ENCODE peak calls at places on chromosomes 16 and 17, in five cellular contexts. O is Peyer's patch, E is uterus, K is upper lobe of right lung, F is H9. M is an unnamed sample.
A peak's percentile ranks its signal among the peaks of the same experiment; 100 is the strongest.

GRCh38 chr16:85615014-85615851 is 2.1 kb downstream of the GSE1 start:
- DNase-seq in O (peak; percentile 45), E (no peak), K (peak; percentile 96), F (peak; percentile 70), M (peak; percentile 59)

GRCh38 chr17:28225872-28226271 is 93.1 kb upstream of the TMEM97 start:
- DNase-seq in O (no peak), E (no peak), K (no peak), F (no peak), M (no peak)

GRCh38 chr16:8108991-8109509 is 481.3 kb downstream of the TMEM114 start:
- DNase-seq in O (no peak), E (no peak), K (no peak), F (no peak), M (no peak)

GRCh38 chr17:18965530-18966236 is 13.7 kb downstream of the SLC5A10 start:
- DNase-seq in O (no peak), E (no peak), K (no peak), F (no peak), M (no peak)

GRCh38 chr16:88591577-88592021 is 21.4 kb downstream of the ZC3H18 start:
- DNase-seq in O (peak; percentile 41), E (no peak), K (no peak), F (no peak), M (no peak)

GRCh38 chr17:21042434-21043295 is at the start of gene USP22:
- DNase-seq in O (peak; percentile 96), E (peak; percentile 35), K (no peak), F (peak; percentile 100), M (peak; percentile 94)

GRCh38 chr17:69523252-69523861 is 108.9 kb downstream of the MAP2K6 start:
- DNase-seq in O (no peak), E (no peak), K (no peak), F (peak; percentile 58), M (no peak)

GRCh38 chr16:67000384-67001158 is 12.2 kb downstream of the CES4A start:
- DNase-seq in O (peak; percentile 66), E (peak; percentile 61), K (peak; percentile 91), F (peak; percentile 80), M (peak; percentile 34)

GRCh38 chr16:87033541-87034300 is 283.5 kb downstream of the C16orf95 start:
- DNase-seq in O (no peak), E (no peak), K (no peak), F (no peak), M (no peak)

GRCh38 chr16:2814757-2815298 is 2.2 kb upstream of the PRSS21 start:
- DNase-seq in O (no peak), E (no peak), K (peak; percentile 48), F (no peak), M (no peak)

GRCh38 chr17:19387921-19388521 is 1.0 kb upstream of the MFAP4 start:
- DNase-seq in O (no peak), E (no peak), K (no peak), F (no peak), M (no peak)

GRCh38 chr16:77584205-77584859 is 138.0 kb upstream of the NUDT7 start:
- DNase-seq in O (no peak), E (peak; percentile 60), K (no peak), F (peak; percentile 42), M (peak; percentile 35)

GRCh38 chr17:41678411-41678906 is 10.2 kb upstream of the EIF1 start:
- DNase-seq in O (no peak), E (no peak), K (no peak), F (no peak), M (no peak)

DNA sequence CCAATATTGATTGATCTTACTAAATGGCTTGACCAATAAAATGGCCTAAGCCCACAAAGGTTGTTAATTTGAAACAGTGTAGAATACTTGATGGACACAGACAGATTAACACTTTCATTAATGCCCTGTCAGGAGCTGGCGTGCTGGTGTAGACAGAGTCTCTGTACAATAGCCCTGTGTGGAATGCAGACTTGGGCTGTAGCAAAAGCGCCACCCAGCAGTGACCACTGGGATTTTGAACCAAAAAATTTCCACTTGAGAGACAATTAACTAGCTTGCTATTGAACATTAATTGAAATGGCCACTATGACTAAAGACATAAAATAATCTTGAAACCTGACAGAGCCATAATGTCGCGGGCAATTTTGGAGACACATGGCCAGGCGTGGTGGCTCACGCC is 19.7 kb upstream of the GUCY2D start:
- DNase-seq in O (no peak), E (no peak), K (no peak), F (no peak), M (no peak)
- TF ChIP-seq CTCF in O (no peak), E (no peak), K (peak; percentile 35), F (peak; percentile 34), M (peak; percentile 11)

DNA sequence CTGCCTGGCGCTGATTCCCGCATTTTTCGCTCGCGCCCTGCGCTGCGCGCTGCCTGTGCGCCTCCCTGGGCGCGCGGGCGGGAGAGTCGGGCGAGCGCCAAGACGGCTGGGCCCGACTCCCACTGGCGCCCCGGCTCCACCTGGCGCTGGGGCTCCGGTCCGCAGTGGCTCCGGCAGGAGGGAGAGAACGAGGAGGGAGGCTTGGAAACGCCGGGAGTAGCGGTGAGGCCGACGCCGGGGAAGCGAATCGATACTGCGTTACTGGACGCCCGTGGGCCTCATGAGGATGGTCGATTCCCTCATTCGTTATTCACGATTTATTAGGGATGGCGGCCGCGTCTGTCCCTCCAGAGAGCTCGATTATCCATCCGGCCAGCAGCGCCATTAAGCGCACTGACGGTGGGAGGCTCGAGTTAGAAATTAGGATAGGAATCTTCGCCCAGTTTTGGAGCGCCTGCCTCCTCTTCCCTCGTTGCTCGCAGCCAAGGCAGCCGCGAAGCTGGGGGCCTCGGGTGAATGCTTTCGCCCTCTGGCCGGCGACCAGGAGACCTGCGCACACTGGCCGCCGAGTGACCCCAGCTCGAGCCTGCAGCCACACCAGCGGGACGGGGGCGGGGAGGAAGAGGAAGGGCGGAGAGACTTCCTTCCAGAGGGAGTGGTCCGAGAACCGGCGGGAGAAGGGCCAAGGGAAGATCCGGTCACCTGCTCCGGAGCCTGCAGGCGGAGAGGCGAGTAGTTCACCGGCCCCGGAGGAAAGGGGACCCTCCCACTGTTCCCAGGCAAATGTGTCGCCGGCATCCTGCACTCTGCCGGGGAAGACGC is 1.3 kb upstream of the PCGF2 start:
- DNase-seq in O (peak; percentile 50), E (peak; percentile 91), K (peak; percentile 94), F (peak; percentile 93), M (peak; percentile 55)
- TF ChIP-seq CTCF in O (no peak), E (no peak), K (no peak), F (no peak), M (no peak)

GRCh38 chr16:72658888-72659717 is 388.8 kb downstream of the ZFHX3 start:
- DNase-seq in O (no peak), E (no peak), K (no peak), F (no peak), M (no peak)

GRCh38 chr16:72664122-72664479 is 383.8 kb downstream of the ZFHX3 start:
- DNase-seq in O (no peak), E (no peak), K (no peak), F (no peak), M (no peak)

GRCh38 chr16:72666267-72666666 is 381.7 kb downstream of the ZFHX3 start:
- DNase-seq in O (no peak), E (no peak), K (no peak), F (no peak), M (no peak)

GRCh38 chr16:72664480-72665408 is 383.2 kb downstream of the ZFHX3 start:
- DNase-seq in O (peak; percentile 93), E (peak; percentile 99), K (peak; percentile 96), F (peak; percentile 96), M (peak; percentile 91)
- TF ChIP-seq CTCF in O (no peak), E (no peak), K (no peak), F (no peak), M (no peak)

DNA sequence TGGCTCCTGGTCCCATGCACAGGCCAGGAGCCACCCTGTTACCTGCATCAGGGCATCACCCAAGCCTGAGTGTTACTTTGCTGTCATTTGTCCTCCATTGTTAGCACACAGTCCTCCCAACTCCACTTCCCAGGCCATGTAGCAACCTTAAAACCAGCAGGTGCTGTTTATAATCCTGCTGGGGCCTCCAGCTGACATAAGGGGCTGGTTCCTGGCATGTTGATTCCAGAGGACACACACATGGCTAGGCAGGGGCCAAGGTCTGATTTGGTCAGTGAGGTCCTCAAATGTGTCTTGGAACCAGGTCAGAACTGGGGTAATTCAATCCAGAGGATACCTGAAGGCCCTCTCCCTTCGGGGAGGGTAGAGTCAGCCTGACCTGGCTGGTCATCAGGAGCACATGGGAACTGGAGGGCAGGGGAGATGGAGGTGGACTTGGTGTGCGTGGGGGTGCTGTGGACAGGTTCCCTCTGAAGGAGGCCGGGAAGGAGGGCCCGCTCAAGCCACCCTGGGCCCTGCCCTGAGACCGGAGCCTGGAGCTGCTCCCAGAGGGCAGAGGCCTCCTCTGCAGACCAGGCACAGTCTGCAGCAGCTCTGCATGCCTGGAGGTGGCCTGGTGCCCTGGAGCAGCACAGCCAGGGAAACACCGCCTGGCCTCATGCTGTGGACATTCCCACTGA is 6.6 kb downstream of the ADORA2B start:
- DNase-seq in O (no peak), E (no peak), K (no peak), F (no peak), M (no peak)
- TF ChIP-seq CTCF in O (no peak), E (no peak), K (no peak), F (no peak), M (no peak)

DNA sequence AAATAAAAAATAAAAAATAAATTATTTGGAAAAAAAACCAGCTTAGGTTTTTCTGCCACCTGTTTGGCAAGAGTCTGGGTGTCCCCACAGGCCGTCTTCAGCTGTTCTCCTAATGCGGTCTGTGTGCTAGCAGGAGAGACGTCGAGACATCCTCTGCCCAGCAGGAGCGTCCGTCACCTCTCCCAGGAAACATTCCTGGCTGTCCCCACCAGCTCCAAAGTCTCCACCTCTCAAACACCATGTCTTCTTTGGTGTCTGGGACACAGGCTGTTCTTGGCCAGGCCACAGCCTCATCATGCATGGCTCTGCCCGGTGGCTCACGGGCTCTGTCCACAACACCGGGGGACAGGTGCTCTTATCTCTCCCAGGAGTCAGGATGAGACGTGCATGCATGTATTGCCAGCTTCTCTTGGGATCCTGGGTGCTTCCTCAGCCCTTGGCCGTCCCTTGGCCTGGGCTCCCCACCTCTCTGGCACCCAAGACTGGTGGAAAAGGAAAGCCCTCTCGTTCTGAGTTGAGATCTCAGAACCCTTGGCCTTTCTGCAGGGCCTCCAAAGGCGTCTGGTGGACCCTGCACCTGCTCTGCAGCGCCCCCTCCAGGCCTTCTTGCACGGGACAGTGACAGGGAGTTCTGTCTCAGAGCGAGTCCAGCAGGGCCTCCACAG is 84.9 kb upstream of the CBX4 start:
- DNase-seq in O (no peak), E (no peak), K (no peak), F (peak; percentile 94), M (peak; percentile 60)
- TF ChIP-seq CTCF in O (peak; percentile 76), E (no peak), K (peak; percentile 40), F (peak; percentile 95), M (peak; percentile 69)

M was measured in progenitor cell of endocrine pancreas.